ENCODE peak calls at places on chromosomes 3 and 15, in seven cellular contexts. One of them, this sample, is unnamed.

GRCh38 chr3:70982274-70982673 is 601.3 kb downstream of the FOXP1 start:
- DNase-seq in right cardiac atrium: no peak
- DNase-seq in RCC 7860: no peak
- DNase-seq in heart left ventricle: no peak
- DNase-seq in T-helper 1 cell: no peak
- DNase-seq in stimulated activated CD8-positive, alpha-beta memory T cell treated with anti-CD3 and anti-CD28 coated beads, Interleukin-7, amount 100 ng/mL, for 4 hours: no peak
- DNase-seq in GM04503: no peak
- DNase-seq in this sample: no peak

GRCh38 chr3:145176907-145177306 is 984.1 kb downstream of the PLOD2 start:
- DNase-seq in RCC 7860: no peak
- DNase-seq in GM04503: no peak
- DNase-seq in stimulated activated CD8-positive, alpha-beta memory T cell treated with anti-CD3 and anti-CD28 coated beads, Interleukin-7, amount 100 ng/mL, for 4 hours: no peak
- DNase-seq in T-helper 1 cell: no peak
- DNase-seq in heart left ventricle: no peak
- DNase-seq in right cardiac atrium: no peak
- DNase-seq in this sample: no peak

GRCh38 chr3:129961142-129961541 is 13.4 kb upstream of the TRH start:
- DNase-seq in RCC 7860: no peak
- DNase-seq in T-helper 1 cell: no peak
- DNase-seq in GM04503: no peak
- DNase-seq in heart left ventricle: no peak
- DNase-seq in stimulated activated CD8-positive, alpha-beta memory T cell treated with anti-CD3 and anti-CD28 coated beads, Interleukin-7, amount 100 ng/mL, for 4 hours: no peak
- DNase-seq in right cardiac atrium: no peak
- DNase-seq in this sample: no peak

GRCh38 chr3:30626443-30627181 is 20.2 kb downstream of the TGFBR2 start:
- DNase-seq in right cardiac atrium: no peak
- DNase-seq in GM04503: no peak
- DNase-seq in stimulated activated CD8-positive, alpha-beta memory T cell treated with anti-CD3 and anti-CD28 coated beads, Interleukin-7, amount 100 ng/mL, for 4 hours: no peak
- DNase-seq in RCC 7860: peak; percentile 29
- DNase-seq in heart left ventricle: no peak
- DNase-seq in T-helper 1 cell: no peak
- DNase-seq in this sample: no peak

GRCh38 chr3:69948246-69948862 is 51.2 kb upstream of the SAMMSON start:
- DNase-seq in heart left ventricle: no peak
- DNase-seq in stimulated activated CD8-positive, alpha-beta memory T cell treated with anti-CD3 and anti-CD28 coated beads, Interleukin-7, amount 100 ng/mL, for 4 hours: no peak
- DNase-seq in T-helper 1 cell: no peak
- DNase-seq in RCC 7860: no peak
- DNase-seq in GM04503: peak; percentile 4
- DNase-seq in right cardiac atrium: no peak
- DNase-seq in this sample: no peak

GRCh38 chr3:143574933-143575332 is 273.3 kb downstream of the SLC9A9 start:
- DNase-seq in RCC 7860: no peak
- DNase-seq in right cardiac atrium: no peak
- DNase-seq in GM04503: no peak
- DNase-seq in stimulated activated CD8-positive, alpha-beta memory T cell treated with anti-CD3 and anti-CD28 coated beads, Interleukin-7, amount 100 ng/mL, for 4 hours: no peak
- DNase-seq in heart left ventricle: no peak
- DNase-seq in T-helper 1 cell: no peak
- DNase-seq in this sample: no peak

GRCh38 chr3:196740476-196741400 is 1.1 kb downstream of the PAK2 start:
- DNase-seq in RCC 7860: peak; percentile 57
- DNase-seq in stimulated activated CD8-positive, alpha-beta memory T cell treated with anti-CD3 and anti-CD28 coated beads, Interleukin-7, amount 100 ng/mL, for 4 hours: peak; percentile 7
- DNase-seq in T-helper 1 cell: no peak
- DNase-seq in right cardiac atrium: no peak
- DNase-seq in heart left ventricle: no peak
- DNase-seq in GM04503: peak; percentile 28
- DNase-seq in this sample: no peak

GRCh38 chr3:14057701-14058100 is 67.0 kb downstream of the CHCHD4 start:
- DNase-seq in stimulated activated CD8-positive, alpha-beta memory T cell treated with anti-CD3 and anti-CD28 coated beads, Interleukin-7, amount 100 ng/mL, for 4 hours: no peak
- DNase-seq in T-helper 1 cell: no peak
- DNase-seq in right cardiac atrium: no peak
- DNase-seq in heart left ventricle: no peak
- DNase-seq in GM04503: no peak
- DNase-seq in RCC 7860: no peak
- DNase-seq in this sample: no peak

GRCh38 chr3:97793415-97794019 is 28.3 kb upstream of the CRYBG3 start:
- DNase-seq in stimulated activated CD8-positive, alpha-beta memory T cell treated with anti-CD3 and anti-CD28 coated beads, Interleukin-7, amount 100 ng/mL, for 4 hours: no peak
- DNase-seq in T-helper 1 cell: no peak
- DNase-seq in GM04503: no peak
- DNase-seq in right cardiac atrium: no peak
- DNase-seq in heart left ventricle: no peak
- DNase-seq in RCC 7860: peak; percentile 52
- DNase-seq in this sample: no peak

GRCh38 chr15:68489426-68489825 is 57.5 kb upstream of the ITGA11 start:
- DNase-seq in stimulated activated CD8-positive, alpha-beta memory T cell treated with anti-CD3 and anti-CD28 coated beads, Interleukin-7, amount 100 ng/mL, for 4 hours: no peak
- DNase-seq in RCC 7860: peak; percentile 54
- DNase-seq in T-helper 1 cell: no peak
- DNase-seq in GM04503: no peak
- DNase-seq in right cardiac atrium: no peak
- DNase-seq in heart left ventricle: no peak
- DNase-seq in this sample: no peak

GRCh38 chr3:112471926-112472325 is 27.3 kb downstream of the BTLA start:
- DNase-seq in right cardiac atrium: no peak
- DNase-seq in stimulated activated CD8-positive, alpha-beta memory T cell treated with anti-CD3 and anti-CD28 coated beads, Interleukin-7, amount 100 ng/mL, for 4 hours: no peak
- DNase-seq in GM04503: no peak
- DNase-seq in T-helper 1 cell: no peak
- DNase-seq in RCC 7860: no peak
- DNase-seq in heart left ventricle: no peak
- DNase-seq in this sample: no peak

GRCh38 chr15:57708047-57708446 is 1.5 kb downstream of the POLR2M start:
- DNase-seq in GM04503: no peak
- DNase-seq in right cardiac atrium: no peak
- DNase-seq in RCC 7860: no peak
- DNase-seq in stimulated activated CD8-positive, alpha-beta memory T cell treated with anti-CD3 and anti-CD28 coated beads, Interleukin-7, amount 100 ng/mL, for 4 hours: no peak
- DNase-seq in heart left ventricle: no peak
- DNase-seq in T-helper 1 cell: no peak
- DNase-seq in this sample: no peak

GRCh38 chr3:133097214-133097613 is 59.0 kb downstream of the TMEM108 start:
- DNase-seq in stimulated activated CD8-positive, alpha-beta memory T cell treated with anti-CD3 and anti-CD28 coated beads, Interleukin-7, amount 100 ng/mL, for 4 hours: no peak
- DNase-seq in heart left ventricle: no peak
- DNase-seq in RCC 7860: no peak
- DNase-seq in GM04503: no peak
- DNase-seq in T-helper 1 cell: no peak
- DNase-seq in right cardiac atrium: no peak
- DNase-seq in this sample: no peak

GRCh38 chr15:74133703-74134386 is 3.5 kb downstream of the ISLR2 start:
- DNase-seq in heart left ventricle: no peak
- DNase-seq in RCC 7860: no peak
- DNase-seq in T-helper 1 cell: no peak
- DNase-seq in GM04503: no peak
- DNase-seq in right cardiac atrium: no peak
- DNase-seq in stimulated activated CD8-positive, alpha-beta memory T cell treated with anti-CD3 and anti-CD28 coated beads, Interleukin-7, amount 100 ng/mL, for 4 hours: no peak
- DNase-seq in this sample: no peak

GRCh38 chr15:76999996-77000395 is 5.1 kb downstream of the PSTPIP1 start:
- DNase-seq in T-helper 1 cell: no peak
- DNase-seq in heart left ventricle: no peak
- DNase-seq in right cardiac atrium: no peak
- DNase-seq in GM04503: no peak
- DNase-seq in RCC 7860: no peak
- DNase-seq in stimulated activated CD8-positive, alpha-beta memory T cell treated with anti-CD3 and anti-CD28 coated beads, Interleukin-7, amount 100 ng/mL, for 4 hours: no peak
- DNase-seq in this sample: no peak

GRCh38 chr3:171163724-171164465 is 137.4 kb upstream of the SLC2A2 start:
- DNase-seq in T-helper 1 cell: no peak
- DNase-seq in RCC 7860: peak; percentile 60
- DNase-seq in right cardiac atrium: no peak
- DNase-seq in stimulated activated CD8-positive, alpha-beta memory T cell treated with anti-CD3 and anti-CD28 coated beads, Interleukin-7, amount 100 ng/mL, for 4 hours: no peak
- DNase-seq in heart left ventricle: no peak
- DNase-seq in GM04503: no peak
- DNase-seq in this sample: no peak

GRCh38 chr3:106850429-106850828 is 526.8 kb upstream of the CCDC54 start:
- DNase-seq in T-helper 1 cell: no peak
- DNase-seq in RCC 7860: no peak
- DNase-seq in stimulated activated CD8-positive, alpha-beta memory T cell treated with anti-CD3 and anti-CD28 coated beads, Interleukin-7, amount 100 ng/mL, for 4 hours: no peak
- DNase-seq in right cardiac atrium: no peak
- DNase-seq in heart left ventricle: no peak
- DNase-seq in GM04503: no peak
- DNase-seq in this sample: no peak

GRCh38 chr15:35783203-35783602 is 237.2 kb upstream of the DPH6 start:
- DNase-seq in T-helper 1 cell: no peak
- DNase-seq in stimulated activated CD8-positive, alpha-beta memory T cell treated with anti-CD3 and anti-CD28 coated beads, Interleukin-7, amount 100 ng/mL, for 4 hours: no peak
- DNase-seq in heart left ventricle: no peak
- DNase-seq in right cardiac atrium: no peak
- DNase-seq in GM04503: no peak
- DNase-seq in RCC 7860: no peak
- DNase-seq in this sample: no peak

GRCh38 chr3:167287308-167287707 is 92.8 kb downstream of the ZBBX start:
- DNase-seq in T-helper 1 cell: no peak
- DNase-seq in RCC 7860: no peak
- DNase-seq in GM04503: no peak
- DNase-seq in heart left ventricle: no peak
- DNase-seq in stimulated activated CD8-positive, alpha-beta memory T cell treated with anti-CD3 and anti-CD28 coated beads, Interleukin-7, amount 100 ng/mL, for 4 hours: no peak
- DNase-seq in right cardiac atrium: no peak
- DNase-seq in this sample: no peak

GRCh38 chr3:156151824-156152428 is 31.5 kb downstream of the KCNAB1 start:
- DNase-seq in heart left ventricle: peak; percentile 69
- DNase-seq in GM04503: no peak
- DNase-seq in T-helper 1 cell: no peak
- DNase-seq in right cardiac atrium: peak; percentile 82
- DNase-seq in stimulated activated CD8-positive, alpha-beta memory T cell treated with anti-CD3 and anti-CD28 coated beads, Interleukin-7, amount 100 ng/mL, for 4 hours: peak; percentile 6
- DNase-seq in RCC 7860: peak; percentile 70
- DNase-seq in this sample: peak; percentile 23

GRCh38 chr3:1953519-1953918 is 145.1 kb upstream of the CNTN4 start:
- DNase-seq in heart left ventricle: no peak
- DNase-seq in T-helper 1 cell: no peak
- DNase-seq in right cardiac atrium: no peak
- DNase-seq in GM04503: no peak
- DNase-seq in RCC 7860: no peak
- DNase-seq in stimulated activated CD8-positive, alpha-beta memory T cell treated with anti-CD3 and anti-CD28 coated beads, Interleukin-7, amount 100 ng/mL, for 4 hours: no peak
- DNase-seq in this sample: no peak

GRCh38 chr3:82353281-82354171 is 592.1 kb upstream of the GBE1 start:
- DNase-seq in stimulated activated CD8-positive, alpha-beta memory T cell treated with anti-CD3 and anti-CD28 coated beads, Interleukin-7, amount 100 ng/mL, for 4 hours: no peak
- DNase-seq in heart left ventricle: no peak
- DNase-seq in T-helper 1 cell: no peak
- DNase-seq in right cardiac atrium: no peak
- DNase-seq in GM04503: no peak
- DNase-seq in RCC 7860: no peak
- DNase-seq in this sample: no peak

GRCh38 chr15:90598053-90598577 is 68.4 kb downstream of the CRTC3 start:
- DNase-seq in stimulated activated CD8-positive, alpha-beta memory T cell treated with anti-CD3 and anti-CD28 coated beads, Interleukin-7, amount 100 ng/mL, for 4 hours: no peak
- DNase-seq in right cardiac atrium: no peak
- DNase-seq in RCC 7860: no peak
- DNase-seq in heart left ventricle: peak; percentile 72
- DNase-seq in T-helper 1 cell: no peak
- DNase-seq in GM04503: no peak
- DNase-seq in this sample: no peak

GRCh38 chr3:149375164-149375823 is 2.2 kb downstream of the TM4SF1 start:
- DNase-seq in stimulated activated CD8-positive, alpha-beta memory T cell treated with anti-CD3 and anti-CD28 coated beads, Interleukin-7, amount 100 ng/mL, for 4 hours: no peak
- DNase-seq in RCC 7860: peak; percentile 76
- DNase-seq in T-helper 1 cell: no peak
- DNase-seq in right cardiac atrium: no peak
- DNase-seq in GM04503: no peak
- DNase-seq in heart left ventricle: no peak
- DNase-seq in this sample: no peak

GRCh38 chr3:145013931-145014330 is 1042.3 kb downstream of the DIPK2A start:
- DNase-seq in RCC 7860: no peak
- DNase-seq in stimulated activated CD8-positive, alpha-beta memory T cell treated with anti-CD3 and anti-CD28 coated beads, Interleukin-7, amount 100 ng/mL, for 4 hours: no peak
- DNase-seq in GM04503: no peak
- DNase-seq in heart left ventricle: no peak
- DNase-seq in right cardiac atrium: no peak
- DNase-seq in T-helper 1 cell: no peak
- DNase-seq in this sample: no peak

GRCh38 chr3:31704651-31705179 is 172.0 kb downstream of the STT3B start:
- DNase-seq in RCC 7860: peak; percentile 50
- DNase-seq in stimulated activated CD8-positive, alpha-beta memory T cell treated with anti-CD3 and anti-CD28 coated beads, Interleukin-7, amount 100 ng/mL, for 4 hours: no peak
- DNase-seq in heart left ventricle: peak; percentile 37
- DNase-seq in T-helper 1 cell: no peak
- DNase-seq in right cardiac atrium: peak; percentile 57
- DNase-seq in GM04503: peak; percentile 20
- DNase-seq in this sample: no peak

GRCh38 chr15:67836134-67836455 is 3.8 kb downstream of the RNU6-1 start:
- DNase-seq in stimulated activated CD8-positive, alpha-beta memory T cell treated with anti-CD3 and anti-CD28 coated beads, Interleukin-7, amount 100 ng/mL, for 4 hours: no peak
- DNase-seq in heart left ventricle: no peak
- DNase-seq in right cardiac atrium: no peak
- DNase-seq in T-helper 1 cell: no peak
- DNase-seq in GM04503: no peak
- DNase-seq in RCC 7860: no peak
- DNase-seq in this sample: no peak

This sample was measured in stimulated activated CD4-positive, alpha-beta T cell treated with anti-CD3 and anti-CD28 coated beads, Interleukin-1b, Interleukin-23, amount 100 ng/mL, for 4 hours.